ENCODE peak calls at places on chromosomes 3 and 15, in four cellular contexts. I, W, V and Q are unnamed samples.
A peak's percentile ranks its signal among the peaks of the same experiment; 100 is the strongest.

GRCh38 chr15:64522226-64522823 is 61.9 kb downstream of the ZNF609 start:
- DNase-seq in I (no peak), W (no peak), V (no peak), Q (no peak)

GRCh38 chr15:80550910-80551265 is 144.2 kb upstream of the ABHD17C start:
- DNase-seq in I (peak; percentile 78), W (no peak), V (no peak), Q (no peak)

GRCh38 chr15:76084263-76084662 is 24.5 kb downstream of the TMEM266 start:
- DNase-seq in I (no peak), W (no peak), V (no peak), Q (no peak)

GRCh38 chr15:69941931-69942471 is 155.7 kb downstream of the TLE3 start:
- DNase-seq in I (no peak), W (no peak), V (no peak), Q (no peak)

GRCh38 chr3:169772530-169772950 is 656 bp upstream of the MYNN start:
- DNase-seq in I (peak; percentile 86), W (peak; percentile 83), V (no peak), Q (peak; percentile 51)

GRCh38 chr15:65908876-65909275 is 39.6 kb downstream of the RAB11A start:
- DNase-seq in I (no peak), W (no peak), V (no peak), Q (no peak)

GRCh38 chr3:45210308-45211038 is 15.6 kb downstream of the TMEM158 start:
- DNase-seq in I (peak; percentile 85), W (peak; percentile 93), V (no peak), Q (no peak)

GRCh38 chr3:38579551-38580449 is 69.7 kb downstream of the SCN5A start:
- DNase-seq in I (peak; percentile 3), W (peak; percentile 29), V (peak; percentile 8), Q (peak; percentile 8)

GRCh38 chr15:83435202-83435601 is 11.9 kb upstream of the SH3GL3 start:
- DNase-seq in I (no peak), W (no peak), V (no peak), Q (no peak)

GRCh38 chr15:78915341-78916087 is 29.3 kb downstream of the CTSH start:
- DNase-seq in I (peak; percentile 59), W (peak; percentile 82), V (peak; percentile 28), Q (peak; percentile 46)

GRCh38 chr3:79497447-79498111 is 270.2 kb downstream of the ROBO1 start:
- DNase-seq in I (peak; percentile 20), W (no peak), V (no peak), Q (no peak)

GRCh38 chr3:43736558-43736995 is 45.8 kb downstream of the ABHD5 start:
- DNase-seq in I (peak; percentile 27), W (no peak), V (no peak), Q (no peak)

GRCh38 chr15:79494392-79494909 is 62.3 kb downstream of the MINAR1 start:
- DNase-seq in I (no peak), W (no peak), V (no peak), Q (no peak)

GRCh38 chr15:57323806-57324589 is 52.3 kb upstream of the CGNL1 start:
- DNase-seq in I (peak; percentile 92), W (no peak), V (no peak), Q (no peak)

GRCh38 chr3:53713626-53714025 is 132.6 kb downstream of the CHDH start:
- DNase-seq in I (no peak), W (no peak), V (no peak), Q (no peak)

GRCh38 chr3:79766474-79767193 is 1.2 kb downstream of the ROBO1 start:
- DNase-seq in I (no peak), W (no peak), V (no peak), Q (no peak)

GRCh38 chr15:22944651-22945050 is 35.5 kb downstream of the CYFIP1 start:
- DNase-seq in I (no peak), W (no peak), V (no peak), Q (no peak)

GRCh38 chr3:50571486-50571885 is 2.2 kb downstream of the HEMK1 start:
- DNase-seq in I (no peak), W (no peak), V (no peak), Q (no peak)